ENCODE peak calls at places on chromosome 1, in five cellular contexts. E is HepG2; S is CD4-positive, CD25-positive, alpha-beta regulatory T cell; Z is left ventricle myocardium inferior; X is CD8-positive, alpha-beta T cell. R is an unnamed sample.

GRCh38 chr1:40633563-40634376 is 31.7 kb downstream of the RIMS3 start:
- DNase-seq in E (no peak), S (no peak), Z (peak), X (no peak), R (peak)

GRCh38 chr1:45752441-45753052 is 2.1 kb upstream of the IPP start:
- DNase-seq in E (peak), X (no peak), S (no peak), Z (no peak), R (no peak)

GRCh38 chr1:155131846-155132245 is 3.8 kb upstream of the SLC50A1 start:
- DNase-seq in X (no peak), E (no peak), S (no peak), Z (no peak), R (no peak)

GRCh38 chr1:13943055-13943454 is 243.1 kb downstream of the PRDM2 start:
- DNase-seq in X (no peak), E (no peak), Z (no peak), S (no peak), R (no peak)

GRCh38 chr1:92480200-92480812 is 6.4 kb downstream of the GFI1 start:
- DNase-seq in X (no peak), Z (no peak), S (no peak), E (no peak), R (peak)

GRCh38 chr1:22380024-22380785 is 71.4 kb upstream of the ZBTB40 start:
- DNase-seq in Z (no peak), E (no peak), X (no peak), S (no peak), R (no peak)

GRCh38 chr1:224201336-224201735 is 18.3 kb downstream of the DEGS1 start:
- DNase-seq in S (no peak), E (peak), Z (no peak), X (no peak), R (no peak)

GRCh38 chr1:7290971-7291970 is 479.8 kb upstream of the VAMP3 start:
- DNase-seq in Z (peak), X (no peak), E (no peak), S (no peak), R (peak)

GRCh38 chr1:245153081-245153644 is 1.6 kb upstream of the KIF26B start:
- DNase-seq in X (peak), S (peak), E (peak), Z (peak), R (peak)

GRCh38 chr1:240956020-240956419 is 344.1 kb upstream of the GREM2 start:
- DNase-seq in Z (no peak), S (no peak), E (no peak), X (no peak), R (no peak)

GRCh38 chr1:27592191-27592590 is 11.8 kb downstream of the AHDC1 start:
- DNase-seq in E (no peak), Z (no peak), S (no peak), X (no peak), R (no peak)

GRCh38 chr1:244322791-244323521 is 128.8 kb downstream of the ADSS2 start:
- DNase-seq in E (peak), Z (no peak), X (no peak), S (no peak), R (peak)

GRCh38 chr1:48001696-48002095 is 4.5 kb upstream of the TRABD2B start:
- DNase-seq in E (no peak), Z (no peak), S (no peak), X (no peak), R (peak)

GRCh38 chr1:41735139-41735538 is 183.6 kb downstream of the HIVEP3 start:
- DNase-seq in Z (no peak), E (no peak), S (no peak), X (no peak), R (no peak)

GRCh38 chr1:41498809-41499208 is 14.3 kb upstream of the EDN2 start:
- DNase-seq in Z (peak), E (no peak), X (no peak), S (no peak), R (peak)

GRCh38 chr1:41711581-41711980 is 207.1 kb downstream of the HIVEP3 start:
- DNase-seq in Z (no peak), E (no peak), X (no peak), S (no peak), R (no peak)

GRCh38 chr1:211724711-211725196 is 49.3 kb upstream of the NEK2 start:
- DNase-seq in E (peak), Z (no peak), X (no peak), S (no peak), R (peak)

GRCh38 chr1:27071049-27071416 is 58.4 kb upstream of the TENT5B start:
- DNase-seq in Z (no peak), X (no peak), E (no peak), S (no peak), R (peak)

DNA sequence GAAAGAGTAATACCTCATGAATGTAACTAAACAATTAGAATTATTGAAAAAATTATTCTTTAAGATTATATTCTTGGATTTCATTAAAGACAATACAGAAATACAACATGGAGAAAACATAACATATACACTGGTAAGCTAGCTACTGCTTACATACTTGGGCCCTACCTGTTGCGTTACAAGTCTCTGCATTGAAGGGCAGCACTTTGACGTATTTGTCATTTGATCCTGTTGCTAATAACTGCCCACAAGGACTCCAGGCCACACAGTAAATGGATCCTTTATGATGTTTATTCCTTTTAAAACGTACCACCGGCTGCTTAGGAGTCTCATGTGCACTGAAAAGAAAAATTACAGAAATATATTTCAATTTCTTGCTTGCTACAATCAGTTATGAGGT is 19.8 kb upstream of the CLCC1 start:
- DNase-seq in Z (no peak), S (no peak), X (no peak), E (no peak), R (no peak)
- H3K4me3 ChIP-seq in Z (no peak), S (no peak), X (no peak), E (no peak), R (no peak)

GRCh38 chr1:157140068-157140588 is 1.9 kb upstream of the ETV3 start:
- DNase-seq in S (no peak), X (no peak), Z (no peak), E (no peak), R (no peak)

GRCh38 chr1:157142245-157142644 is 4.0 kb upstream of the ETV3 start:
- DNase-seq in S (no peak), Z (no peak), X (no peak), E (no peak), R (no peak)

GRCh38 chr1:157139125-157139524 is 930 bp upstream of the ETV3 start:
- DNase-seq in Z (no peak), S (no peak), E (no peak), X (no peak), R (no peak)

GRCh38 chr1:157142765-157143423 is 4.7 kb upstream of the ETV3 start:
- DNase-seq in S (no peak), E (no peak), X (no peak), Z (no peak), R (no peak)

GRCh38 chr1:157141212-157141855 is 3.1 kb upstream of the ETV3 start:
- DNase-seq in S (no peak), E (no peak), X (no peak), Z (no peak), R (no peak)
- H3K4me3 ChIP-seq in S (no peak), E (no peak), X (no peak), Z (no peak), R (no peak)

GRCh38 chr1:51735746-51736254 is 118.9 kb downstream of the OSBPL9 start:
- DNase-seq in X (no peak), S (no peak), E (no peak), Z (no peak), R (no peak)

GRCh38 chr1:51736702-51737101 is 119.8 kb downstream of the OSBPL9 start:
- DNase-seq in Z (no peak), X (no peak), E (no peak), S (no peak), R (no peak)

GRCh38 chr1:51732701-51733425 is 116.0 kb downstream of the OSBPL9 start:
- DNase-seq in S (no peak), Z (no peak), X (no peak), E (no peak), R (no peak)

GRCh38 chr1:51733793-51734522 is 117.1 kb downstream of the OSBPL9 start:
- DNase-seq in X (no peak), S (no peak), E (peak), Z (no peak), R (no peak)

GRCh38 chr1:51734899-51735745 is 118.2 kb downstream of the OSBPL9 start:
- DNase-seq in S (no peak), E (no peak), Z (no peak), X (no peak), R (no peak)
- H3K4me3 ChIP-seq in S (no peak), E (no peak), Z (no peak), X (no peak), R (no peak)

GRCh38 chr1:923131-923990 is at the start of gene SAMD11:
- DNase-seq in Z (peak), S (peak), X (peak), E (peak), R (peak)
- H3K4me3 ChIP-seq in Z (peak), S (no peak), X (peak), E (peak), R (peak)

GRCh38 chr1:204359131-204359473 is 627 bp downstream of the PLEKHA6 start:
- DNase-seq in X (no peak), E (no peak), Z (no peak), S (no peak), R (no peak)
- H3K4me3 ChIP-seq in X (no peak), E (no peak), Z (peak), S (no peak), R (no peak)